ENCODE peak calls at places on chromosomes 7 and 10, in eight cellular contexts. One of them, this sample, is unnamed.

GRCh38 chr7:84207620-84208019 is 13.0 kb upstream of the SEMA3A start:
- DNase-seq in endothelial cell of umbilical vein: no peak
- DNase-seq in HCT116: no peak
- DNase-seq in thyroid gland: no peak
- DNase-seq in right lobe of liver: no peak
- DNase-seq in IMR-90: no peak
- DNase-seq in Peyer's patch: no peak
- DNase-seq in heart left ventricle: no peak
- DNase-seq in this sample: no peak

GRCh38 chr7:115008465-115009114 is 86.7 kb downstream of the MDFIC start:
- DNase-seq in endothelial cell of umbilical vein: no peak
- DNase-seq in HCT116: no peak
- DNase-seq in thyroid gland: peak
- DNase-seq in right lobe of liver: no peak
- DNase-seq in IMR-90: peak
- DNase-seq in Peyer's patch: no peak
- DNase-seq in heart left ventricle: peak
- DNase-seq in this sample: peak

GRCh38 chr10:34206078-34206477 is 609.0 kb downstream of the PARD3 start:
- DNase-seq in endothelial cell of umbilical vein: no peak
- DNase-seq in HCT116: no peak
- DNase-seq in thyroid gland: no peak
- DNase-seq in right lobe of liver: no peak
- DNase-seq in IMR-90: no peak
- DNase-seq in Peyer's patch: no peak
- DNase-seq in heart left ventricle: no peak
- DNase-seq in this sample: no peak

GRCh38 chr7:117012284-117013174 is 59.2 kb downstream of the ST7 start:
- DNase-seq in endothelial cell of umbilical vein: peak
- DNase-seq in HCT116: peak
- DNase-seq in thyroid gland: no peak
- DNase-seq in right lobe of liver: no peak
- DNase-seq in IMR-90: peak
- DNase-seq in Peyer's patch: no peak
- DNase-seq in heart left ventricle: no peak
- DNase-seq in this sample: no peak

GRCh38 chr7:94701555-94701973 is 45.6 kb upstream of the SGCE start:
- DNase-seq in endothelial cell of umbilical vein: peak
- DNase-seq in HCT116: peak
- DNase-seq in thyroid gland: no peak
- DNase-seq in right lobe of liver: no peak
- DNase-seq in IMR-90: peak
- DNase-seq in Peyer's patch: no peak
- DNase-seq in heart left ventricle: no peak
- DNase-seq in this sample: no peak

GRCh38 chr7:69677054-69677847 is 79.0 kb downstream of the AUTS2 start:
- DNase-seq in endothelial cell of umbilical vein: no peak
- DNase-seq in HCT116: no peak
- DNase-seq in thyroid gland: no peak
- DNase-seq in right lobe of liver: no peak
- DNase-seq in IMR-90: no peak
- DNase-seq in Peyer's patch: no peak
- DNase-seq in heart left ventricle: no peak
- DNase-seq in this sample: no peak

GRCh38 chr7:96347471-96347870 is 25.6 kb upstream of the SLC25A13 start:
- DNase-seq in endothelial cell of umbilical vein: no peak
- DNase-seq in HCT116: no peak
- DNase-seq in thyroid gland: no peak
- DNase-seq in right lobe of liver: no peak
- DNase-seq in IMR-90: no peak
- DNase-seq in Peyer's patch: no peak
- DNase-seq in heart left ventricle: no peak
- DNase-seq in this sample: no peak

GRCh38 chr10:124896751-124897150 is 45.2 kb upstream of the ZRANB1 start:
- DNase-seq in endothelial cell of umbilical vein: no peak
- DNase-seq in HCT116: no peak
- DNase-seq in thyroid gland: no peak
- DNase-seq in right lobe of liver: no peak
- DNase-seq in IMR-90: no peak
- DNase-seq in Peyer's patch: no peak
- DNase-seq in heart left ventricle: no peak
- DNase-seq in this sample: no peak

GRCh38 chr10:3071405-3072198 is 4.3 kb downstream of the PFKP start:
- DNase-seq in endothelial cell of umbilical vein: peak
- DNase-seq in HCT116: peak
- DNase-seq in thyroid gland: no peak
- DNase-seq in right lobe of liver: no peak
- DNase-seq in IMR-90: peak
- DNase-seq in Peyer's patch: no peak
- DNase-seq in heart left ventricle: no peak
- DNase-seq in this sample: no peak

GRCh38 chr7:12670071-12670729 is 17.2 kb upstream of the ARL4A start:
- DNase-seq in endothelial cell of umbilical vein: no peak
- DNase-seq in HCT116: no peak
- DNase-seq in thyroid gland: no peak
- DNase-seq in right lobe of liver: no peak
- DNase-seq in IMR-90: peak
- DNase-seq in Peyer's patch: no peak
- DNase-seq in heart left ventricle: no peak
- DNase-seq in this sample: no peak

GRCh38 chr10:115948415-115948814 is 324.6 kb downstream of the GFRA1 start:
- DNase-seq in endothelial cell of umbilical vein: no peak
- DNase-seq in HCT116: no peak
- DNase-seq in thyroid gland: no peak
- DNase-seq in right lobe of liver: no peak
- DNase-seq in IMR-90: peak
- DNase-seq in Peyer's patch: no peak
- DNase-seq in heart left ventricle: no peak
- DNase-seq in this sample: no peak

GRCh38 chr7:12731214-12731656 is 43.8 kb downstream of the ARL4A start:
- DNase-seq in endothelial cell of umbilical vein: peak
- DNase-seq in HCT116: peak
- DNase-seq in thyroid gland: no peak
- DNase-seq in right lobe of liver: no peak
- DNase-seq in IMR-90: peak
- DNase-seq in Peyer's patch: no peak
- DNase-seq in heart left ventricle: no peak
- DNase-seq in this sample: no peak

GRCh38 chr7:8086239-8086638 is 117.6 kb downstream of the GLCCI1 start:
- DNase-seq in endothelial cell of umbilical vein: no peak
- DNase-seq in HCT116: no peak
- DNase-seq in thyroid gland: no peak
- DNase-seq in right lobe of liver: no peak
- DNase-seq in IMR-90: no peak
- DNase-seq in Peyer's patch: no peak
- DNase-seq in heart left ventricle: no peak
- DNase-seq in this sample: no peak

GRCh38 chr10:116769368-116769767 is 27.0 kb upstream of the HSPA12A start:
- DNase-seq in endothelial cell of umbilical vein: no peak
- DNase-seq in HCT116: no peak
- DNase-seq in thyroid gland: no peak
- DNase-seq in right lobe of liver: no peak
- DNase-seq in IMR-90: no peak
- DNase-seq in Peyer's patch: no peak
- DNase-seq in heart left ventricle: no peak
- DNase-seq in this sample: no peak

GRCh38 chr10:63799511-63799910 is 278.3 kb downstream of the REEP3 start:
- DNase-seq in endothelial cell of umbilical vein: no peak
- DNase-seq in HCT116: no peak
- DNase-seq in thyroid gland: no peak
- DNase-seq in right lobe of liver: no peak
- DNase-seq in IMR-90: no peak
- DNase-seq in Peyer's patch: no peak
- DNase-seq in heart left ventricle: no peak
- DNase-seq in this sample: no peak

GRCh38 chr7:104929921-104930320 is 84.1 kb upstream of the KMT2E start:
- DNase-seq in endothelial cell of umbilical vein: peak
- DNase-seq in HCT116: no peak
- DNase-seq in thyroid gland: no peak
- DNase-seq in right lobe of liver: no peak
- DNase-seq in IMR-90: no peak
- DNase-seq in Peyer's patch: no peak
- DNase-seq in heart left ventricle: no peak
- DNase-seq in this sample: no peak

DNA sequence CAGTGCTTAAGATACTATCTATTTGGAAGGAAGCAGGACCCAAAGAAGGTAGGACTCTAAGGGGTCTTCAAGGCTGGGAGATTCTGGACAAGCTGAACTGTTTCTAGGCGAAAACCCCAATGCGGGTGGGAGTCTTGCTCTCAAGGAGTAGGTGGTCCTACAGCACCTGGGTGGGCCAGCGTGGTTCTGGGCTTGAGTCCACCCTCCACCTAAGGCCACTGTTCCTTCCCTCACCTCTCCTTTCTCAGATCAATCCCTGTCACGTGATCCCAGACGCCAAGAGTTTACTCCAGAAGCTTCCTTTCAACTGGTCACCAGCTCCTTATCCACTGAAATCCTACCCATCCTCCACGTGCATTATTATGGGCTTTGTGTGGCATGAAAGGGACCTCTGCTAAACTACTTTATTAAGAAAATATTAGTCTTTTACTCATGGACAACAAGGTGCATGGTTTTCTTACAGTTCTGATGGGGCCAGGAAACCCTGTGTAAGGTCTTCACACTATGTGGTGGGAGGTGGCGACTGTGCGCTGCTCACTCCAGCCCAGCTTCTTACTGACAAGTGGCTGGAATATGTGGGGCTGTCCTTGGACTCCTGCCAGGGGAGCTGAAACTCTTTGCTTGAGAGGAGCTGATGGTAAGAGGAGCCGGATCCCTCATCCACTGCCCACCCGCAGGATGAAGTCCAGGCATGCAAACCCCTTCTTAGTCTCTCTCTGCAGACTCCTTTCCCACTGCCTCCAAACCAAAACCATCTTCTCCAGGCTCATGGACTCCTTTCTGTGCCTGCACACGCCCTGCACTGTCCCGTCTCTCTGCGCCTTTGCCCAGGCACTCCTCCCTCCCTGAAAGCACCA is 1.6 kb downstream of the ZNF746 start:
- DNase-seq in endothelial cell of umbilical vein: peak
- DNase-seq in HCT116: no peak
- DNase-seq in thyroid gland: peak
- DNase-seq in right lobe of liver: peak
- DNase-seq in IMR-90: peak
- DNase-seq in Peyer's patch: peak
- DNase-seq in heart left ventricle: peak
- DNase-seq in this sample: peak
- TF ChIP-seq POLR2A in endothelial cell of umbilical vein: no peak
- TF ChIP-seq POLR2A in HCT116: no peak
- TF ChIP-seq POLR2A in thyroid gland: no peak
- TF ChIP-seq POLR2A in right lobe of liver: no peak
- TF ChIP-seq POLR2A in IMR-90: no peak
- TF ChIP-seq POLR2A in Peyer's patch: no peak
- TF ChIP-seq POLR2A in heart left ventricle: no peak
- TF ChIP-seq POLR2A in this sample: no peak

DNA sequence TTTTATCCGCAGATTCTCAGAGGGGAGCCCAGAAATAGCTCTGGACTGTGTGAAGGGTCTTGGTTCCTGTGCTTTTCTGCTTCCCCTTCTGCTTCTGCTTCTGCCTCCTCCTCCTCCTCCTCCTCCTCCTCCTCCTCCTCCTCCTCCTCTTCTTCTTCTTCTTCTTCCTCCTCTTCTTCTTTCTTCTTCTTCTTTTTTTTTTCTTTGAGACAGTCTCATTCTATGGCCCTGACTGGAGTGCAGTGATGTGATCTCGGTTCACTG is 11.6 kb downstream of the PDZD7 start:
- DNase-seq in endothelial cell of umbilical vein: no peak
- DNase-seq in HCT116: no peak
- DNase-seq in thyroid gland: no peak
- DNase-seq in right lobe of liver: no peak
- DNase-seq in IMR-90: no peak
- DNase-seq in Peyer's patch: no peak
- DNase-seq in heart left ventricle: no peak
- DNase-seq in this sample: no peak
- H3K27ac ChIP-seq in endothelial cell of umbilical vein: no peak
- H3K27ac ChIP-seq in HCT116: no peak
- H3K27ac ChIP-seq in thyroid gland: no peak
- H3K27ac ChIP-seq in right lobe of liver: no peak
- H3K27ac ChIP-seq in IMR-90: no peak
- H3K27ac ChIP-seq in Peyer's patch: no peak
- H3K27ac ChIP-seq in heart left ventricle: no peak
- H3K27ac ChIP-seq in this sample: no peak

GRCh38 chr10:113665352-113665751 is 1.5 kb upstream of the NRAP start:
- DNase-seq in endothelial cell of umbilical vein: no peak
- DNase-seq in HCT116: no peak
- DNase-seq in thyroid gland: no peak
- DNase-seq in right lobe of liver: no peak
- DNase-seq in IMR-90: no peak
- DNase-seq in Peyer's patch: no peak
- DNase-seq in heart left ventricle: no peak
- DNase-seq in this sample: no peak

GRCh38 chr10:113661332-113661731 is 2.5 kb downstream of the NRAP start:
- DNase-seq in endothelial cell of umbilical vein: no peak
- DNase-seq in HCT116: no peak
- DNase-seq in thyroid gland: no peak
- DNase-seq in right lobe of liver: no peak
- DNase-seq in IMR-90: no peak
- DNase-seq in Peyer's patch: no peak
- DNase-seq in heart left ventricle: no peak
- DNase-seq in this sample: no peak

GRCh38 chr10:113665806-113666354 is 2.0 kb upstream of the NRAP start:
- DNase-seq in endothelial cell of umbilical vein: no peak
- DNase-seq in HCT116: no peak
- DNase-seq in thyroid gland: peak
- DNase-seq in right lobe of liver: no peak
- DNase-seq in IMR-90: peak
- DNase-seq in Peyer's patch: no peak
- DNase-seq in heart left ventricle: no peak
- DNase-seq in this sample: no peak

GRCh38 chr10:113663142-113663541 is 699 bp downstream of the NRAP start:
- DNase-seq in endothelial cell of umbilical vein: no peak
- DNase-seq in HCT116: no peak
- DNase-seq in thyroid gland: no peak
- DNase-seq in right lobe of liver: no peak
- DNase-seq in IMR-90: no peak
- DNase-seq in Peyer's patch: no peak
- DNase-seq in heart left ventricle: no peak
- DNase-seq in this sample: no peak

DNA sequence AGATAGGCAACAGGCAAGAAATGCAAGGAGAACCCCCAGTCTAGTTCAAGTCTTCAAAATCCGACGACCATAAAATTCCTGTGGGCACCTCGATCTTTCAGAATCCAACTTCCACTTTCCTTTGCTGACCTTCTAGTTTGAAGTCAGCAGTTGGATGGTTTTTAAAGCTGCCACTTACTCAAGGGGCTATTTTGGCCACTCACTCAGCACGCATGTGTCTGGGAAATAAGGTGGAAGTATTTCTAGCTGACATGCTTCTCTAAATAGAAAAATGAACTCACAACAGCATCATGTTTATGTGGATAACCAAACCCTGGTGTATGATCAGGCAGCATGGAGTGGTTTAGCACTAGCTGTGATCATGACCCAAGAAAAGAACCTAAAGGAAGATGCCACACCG is at the start of gene NRAP:
- DNase-seq in endothelial cell of umbilical vein: no peak
- DNase-seq in HCT116: no peak
- DNase-seq in thyroid gland: no peak
- DNase-seq in right lobe of liver: no peak
- DNase-seq in IMR-90: no peak
- DNase-seq in Peyer's patch: no peak
- DNase-seq in heart left ventricle: peak
- DNase-seq in this sample: no peak
- TF ChIP-seq POLR2A in endothelial cell of umbilical vein: no peak
- TF ChIP-seq POLR2A in HCT116: no peak
- TF ChIP-seq POLR2A in thyroid gland: no peak
- TF ChIP-seq POLR2A in right lobe of liver: no peak
- TF ChIP-seq POLR2A in IMR-90: no peak
- TF ChIP-seq POLR2A in Peyer's patch: no peak
- TF ChIP-seq POLR2A in heart left ventricle: peak
- TF ChIP-seq POLR2A in this sample: no peak

GRCh38 chr7:5700391-5700985 is 81.0 kb downstream of the RNF216 start:
- DNase-seq in endothelial cell of umbilical vein: no peak
- DNase-seq in HCT116: no peak
- DNase-seq in thyroid gland: no peak
- DNase-seq in right lobe of liver: no peak
- DNase-seq in IMR-90: no peak
- DNase-seq in Peyer's patch: no peak
- DNase-seq in heart left ventricle: no peak
- DNase-seq in this sample: no peak
- H3K27ac ChIP-seq in endothelial cell of umbilical vein: no peak
- H3K27ac ChIP-seq in HCT116: no peak
- H3K27ac ChIP-seq in thyroid gland: peak
- H3K27ac ChIP-seq in right lobe of liver: no peak
- H3K27ac ChIP-seq in IMR-90: peak
- H3K27ac ChIP-seq in Peyer's patch: peak
- H3K27ac ChIP-seq in heart left ventricle: peak
- H3K27ac ChIP-seq in this sample: peak